ENCODE peak calls at places on chromosomes 1 and 21, in four cellular contexts. X, T, W and A are unnamed samples.

GRCh38 chr1:40315239-40315794 is 1.8 kb downstream of the COL9A2 start:
- DNase-seq in X (peak; percentile 89), T (peak; percentile 93), W (peak; percentile 22), A (peak; percentile 86)

GRCh38 chr1:85465099-85465790 is at the start of gene DDAH1:
- DNase-seq in X (peak; percentile 72), T (peak; percentile 74), W (peak; percentile 74), A (peak; percentile 62)

GRCh38 chr1:97174039-97174704 is 452.6 kb downstream of the PTBP2 start:
- DNase-seq in X (no peak), T (no peak), W (no peak), A (no peak)

GRCh38 chr1:179825798-179826460 is 51.7 kb downstream of the TOR1AIP2 start:
- DNase-seq in X (no peak), T (no peak), W (no peak), A (no peak)

GRCh38 chr1:116448785-116449385 is 75.8 kb downstream of the ATP1A1 start:
- DNase-seq in X (no peak), T (no peak), W (no peak), A (no peak)

GRCh38 chr1:233512538-233512937 is 101.4 kb upstream of the KCNK1 start:
- DNase-seq in X (no peak), T (no peak), W (no peak), A (no peak)

GRCh38 chr1:232249335-232249734 is 380.6 kb downstream of the SIPA1L2 start:
- DNase-seq in X (no peak), T (no peak), W (no peak), A (no peak)

GRCh38 chr1:31891280-31891679 is 46.9 kb downstream of the PTP4A2 start:
- DNase-seq in X (no peak), T (no peak), W (no peak), A (no peak)

GRCh38 chr1:113811353-113811887 is 856 bp downstream of the RSBN1 start:
- DNase-seq in X (no peak), T (peak; percentile 35), W (peak; percentile 15), A (peak; percentile 15)

GRCh38 chr1:247845693-247846017 is 4.0 kb upstream of the OR11L1 start:
- DNase-seq in X (no peak), T (no peak), W (no peak), A (no peak)

GRCh38 chr1:188463919-188464318 is 1635.2 kb downstream of the PLA2G4A start:
- DNase-seq in X (no peak), T (no peak), W (no peak), A (no peak)

GRCh38 chr1:7703321-7704213 is 67.5 kb upstream of the VAMP3 start:
- DNase-seq in X (peak; percentile 78), T (peak; percentile 67), W (peak; percentile 56), A (peak; percentile 25)

GRCh38 chr1:31875636-31876236 is 59.9 kb upstream of the SPOCD1 start:
- DNase-seq in X (no peak), T (no peak), W (no peak), A (no peak)

GRCh38 chr1:17419626-17420328 is 19.7 kb downstream of the RCC2 start:
- DNase-seq in X (peak; percentile 88), T (peak; percentile 87), W (peak; percentile 59), A (peak; percentile 85)

GRCh38 chr1:163054056-163054706 is 15.0 kb upstream of the RGS4 start:
- DNase-seq in X (no peak), T (no peak), W (no peak), A (no peak)

GRCh38 chr1:98732985-98733781 is 71.7 kb downstream of the SNX7 start:
- DNase-seq in X (no peak), T (no peak), W (no peak), A (no peak)

GRCh38 chr1:156706647-156707008 is 1.2 kb upstream of the CRABP2 start:
- DNase-seq in X (peak; percentile 78), T (peak; percentile 82), W (peak; percentile 42), A (no peak)

GRCh38 chr1:243849089-243850012 is 692 bp downstream of the AKT3 start:
- DNase-seq in X (peak; percentile 65), T (peak; percentile 67), W (peak; percentile 24), A (peak; percentile 51)

GRCh38 chr1:53352576-53352975 is 24.7 kb upstream of the LRP8 start:
- DNase-seq in X (no peak), T (no peak), W (no peak), A (no peak)

GRCh38 chr1:218939095-218939494 is 234.6 kb upstream of the LYPLAL1 start:
- DNase-seq in X (no peak), T (no peak), W (no peak), A (no peak)

GRCh38 chr21:27291006-27291405 is 324.1 kb upstream of the ADAMTS5 start:
- DNase-seq in X (no peak), T (no peak), W (no peak), A (no peak)

GRCh38 chr21:31475223-31475622 is 131.2 kb upstream of the TIAM1 start:
- DNase-seq in X (no peak), T (no peak), W (no peak), A (no peak)

GRCh38 chr1:1000357-1001056 is 610 bp upstream of the HES4 start:
- DNase-seq in X (peak; percentile 75), T (peak; percentile 78), W (peak; percentile 94), A (peak; percentile 85)

GRCh38 chr1:217333939-217334338 is 297.0 kb downstream of the GPATCH2 start:
- DNase-seq in X (peak; percentile 73), T (peak; percentile 75), W (peak; percentile 36), A (peak; percentile 56)

GRCh38 chr21:40421121-40421520 is 425.8 kb downstream of the DSCAM start:
- DNase-seq in X (no peak), T (no peak), W (no peak), A (no peak)

GRCh38 chr1:206734499-206735142 is 36.0 kb upstream of the IL19 start:
- DNase-seq in X (peak; percentile 87), T (peak; percentile 70), W (peak; percentile 75), A (peak; percentile 76)

GRCh38 chr21:29096619-29097018 is 23.2 kb upstream of the CCT8 start:
- DNase-seq in X (no peak), T (no peak), W (no peak), A (no peak)

GRCh38 chr1:226748306-226748705 is 9.2 kb upstream of the ITPKB start:
- DNase-seq in X (no peak), T (no peak), W (no peak), A (no peak)

GRCh38 chr1:94280541-94280940 is 43.2 kb upstream of the ARHGAP29 start:
- DNase-seq in X (no peak), T (no peak), W (no peak), A (no peak)

GRCh38 chr1:154989195-154989860 is 4.1 kb upstream of the LENEP start:
- DNase-seq in X (no peak), T (no peak), W (no peak), A (no peak)

GRCh38 chr1:159197767-159198557 is 6.7 kb upstream of the ACKR1 start:
- DNase-seq in X (peak; percentile 84), T (peak; percentile 78), W (peak; percentile 77), A (peak; percentile 87)

GRCh38 chr1:39494671-39495410 is 3.4 kb downstream of the BMP8A start:
- DNase-seq in X (no peak), T (no peak), W (no peak), A (no peak)

GRCh38 chr1:199404191-199404590 is 623.3 kb upstream of the NR5A2 start:
- DNase-seq in X (no peak), T (no peak), W (no peak), A (no peak)

GRCh38 chr1:92701147-92701546 is 83.8 kb downstream of the EVI5 start:
- DNase-seq in X (no peak), T (no peak), W (peak; percentile 12), A (no peak)

DNA sequence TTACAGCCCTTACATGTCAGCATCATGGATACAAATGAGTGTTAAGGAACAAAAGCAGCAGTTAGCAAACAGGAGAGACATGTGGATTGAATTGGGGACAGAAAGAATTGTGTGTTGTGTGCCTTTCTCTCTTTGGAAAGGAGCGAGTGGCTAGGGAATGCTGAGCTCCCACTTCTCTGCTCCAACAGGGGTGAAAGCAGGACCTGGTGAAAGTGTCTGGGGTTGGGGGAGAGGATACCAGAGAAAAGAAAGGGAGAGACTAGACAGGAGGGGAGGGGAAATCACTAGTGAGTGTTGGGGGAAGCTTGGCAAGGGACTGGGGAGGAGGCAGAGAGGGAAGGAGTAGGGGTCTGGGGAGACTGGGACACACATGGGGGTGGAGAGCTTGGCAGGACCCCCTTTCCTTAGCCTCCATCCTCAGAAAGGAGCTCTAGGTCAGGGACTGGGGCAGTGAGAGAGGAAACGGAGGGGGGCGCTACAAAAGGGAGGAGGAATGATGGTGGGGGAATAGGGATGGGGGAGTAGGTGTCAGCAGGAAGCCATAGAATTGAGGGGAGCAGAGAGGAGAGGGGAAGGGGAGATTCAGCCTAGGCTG is 2.2 kb downstream of the KIRREL1 start:
- DNase-seq in X (no peak), T (no peak), W (no peak), A (no peak)
- TF ChIP-seq CTCF in X (no peak), T (peak; percentile 10), W (no peak), A (no peak)

GRCh38 chr1:228172591-228173527 is 7.3 kb downstream of the IBA57 start:
- DNase-seq in X (no peak), T (no peak), W (no peak), A (no peak)

GRCh38 chr1:228176024-228176395 is 10.4 kb downstream of the IBA57 start:
- DNase-seq in X (no peak), T (no peak), W (no peak), A (no peak)

GRCh38 chr1:228175316-228176023 is 9.9 kb downstream of the IBA57 start:
- DNase-seq in X (no peak), T (no peak), W (no peak), A (no peak)

GRCh38 chr1:228176461-228177182 is 11.0 kb downstream of the IBA57 start:
- DNase-seq in X (no peak), T (no peak), W (no peak), A (no peak)

GRCh38 chr1:228174482-228175315 is 9.1 kb downstream of the IBA57 start:
- DNase-seq in X (peak; percentile 62), T (peak; percentile 86), W (no peak), A (no peak)
- TF ChIP-seq CTCF in X (no peak), T (peak; percentile 12), W (no peak), A (no peak)

DNA sequence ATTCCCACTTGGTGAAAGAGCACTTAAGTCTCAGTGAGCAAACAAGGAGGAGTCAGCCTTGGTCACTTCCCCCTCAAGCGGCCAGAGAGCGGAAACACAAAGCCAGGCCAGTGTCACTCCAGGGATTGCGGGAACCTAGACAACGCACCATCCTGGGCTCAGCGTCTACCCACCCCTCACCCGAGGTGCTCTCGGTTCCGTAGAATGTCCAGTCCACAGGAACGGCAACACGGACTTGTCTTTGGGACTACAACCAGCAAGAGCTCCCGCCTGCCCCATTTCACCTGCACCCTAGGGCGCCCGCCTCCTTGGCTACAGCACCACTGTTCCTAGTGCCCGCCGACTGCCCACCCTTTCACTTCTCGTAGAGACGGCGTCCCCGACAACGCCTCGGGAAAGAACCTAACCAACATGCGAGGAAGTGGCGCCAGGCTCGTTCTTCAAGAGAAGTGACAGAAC is 511 bp downstream of the GDAP2 start:
- DNase-seq in X (peak; percentile 61), T (peak; percentile 61), W (peak; percentile 58), A (peak; percentile 58)
- TF ChIP-seq CTCF in X (no peak), T (peak; percentile 28), W (no peak), A (no peak)

GRCh38 chr21:21921410-21922232 is 923.4 kb downstream of the NCAM2 start:
- DNase-seq in X (no peak), T (no peak), W (peak; percentile 43), A (no peak)
- TF ChIP-seq CTCF in X (peak; percentile 63), T (peak; percentile 86), W (peak; percentile 58), A (peak; percentile 65)